ENCODE peak calls at places on chromosomes 11 and 22, in six cellular contexts. F, W, R, M, C and B are unnamed samples. For H3K4me1, the result is how much of the 10 kb centered on the place peaks cover.

GRCh38 chr22:40469181-40469580 is 98.8 kb downstream of the SGSM3 start:
- DNase-seq in R (no peak), F (no peak), W (no peak), C (no peak), M (no peak), B (no peak)

GRCh38 chr11:94132152-94132558 is 3.5 kb downstream of the PANX1 start:
- DNase-seq in F (peak), C (no peak), R (no peak), W (no peak), M (peak), B (peak)

GRCh38 chr22:46732513-46732912 is 5.5 kb downstream of the CERK start:
- DNase-seq in W (no peak), F (no peak), R (no peak), M (no peak), C (no peak), B (no peak)

GRCh38 chr22:21445437-21446127 is 21.6 kb upstream of the TMEM191C start:
- DNase-seq in M (no peak), C (peak), W (no peak), R (no peak), F (no peak), B (peak)

GRCh38 chr11:40513281-40513680 is 946.2 kb downstream of the LRRC4C start:
- DNase-seq in F (no peak), W (no peak), C (no peak), R (no peak), M (no peak), B (no peak)

GRCh38 chr11:99893803-99894202 is 793.3 kb upstream of the ARHGAP42 start:
- DNase-seq in C (no peak), W (no peak), F (no peak), M (no peak), R (no peak), B (no peak)

GRCh38 chr22:36369922-36370781 is 17.6 kb downstream of the MYH9 start:
- DNase-seq in F (peak), C (no peak), R (peak), M (peak), W (no peak), B (peak)

GRCh38 chr22:43303166-43303565 is 40.0 kb downstream of the SCUBE1 start:
- DNase-seq in R (no peak), W (no peak), M (no peak), F (no peak), C (peak), B (no peak)

GRCh38 chr22:41382098-41382578 is 396 bp downstream of the TEF start:
- DNase-seq in F (peak), W (peak), M (peak), C (peak), R (no peak), B (peak)

GRCh38 chr11:106482920-106483761 is 405.7 kb downstream of the AASDHPPT start:
- DNase-seq in F (no peak), R (no peak), W (no peak), M (peak), C (no peak), B (no peak)

GRCh38 chr11:5550440-5551095 is 2.2 kb upstream of the OR52H1 start:
- DNase-seq in C (no peak), W (no peak), F (no peak), M (no peak), R (no peak), B (no peak)

GRCh38 chr11:116879789-116880402 is 42.5 kb upstream of the APOA1 start:
- DNase-seq in M (peak), R (no peak), F (no peak), W (peak), C (no peak), B (no peak)

GRCh38 chr11:19083166-19083565 is 22.6 kb upstream of the MRGPRX2 start:
- DNase-seq in M (no peak), C (no peak), R (no peak), F (no peak), W (no peak), B (no peak)

GRCh38 chr11:121071456-121072236 is 29.4 kb upstream of the TECTA start:
- DNase-seq in M (no peak), F (no peak), W (no peak), C (no peak), R (no peak), B (no peak)

GRCh38 chr11:9755561-9755960 is 91.7 kb downstream of the SWAP70 start:
- DNase-seq in R (no peak), F (no peak), W (no peak), C (no peak), M (no peak), B (no peak)

GRCh38 chr11:7536102-7536501 is 22.3 kb downstream of the PPFIBP2 start:
- DNase-seq in C (no peak), R (no peak), W (no peak), M (peak), F (no peak), B (peak)

GRCh38 chr11:578276-579035 is 2.2 kb downstream of the PHRF1 start:
- DNase-seq in R (no peak), M (peak), F (no peak), W (no peak), C (no peak), B (no peak)

GRCh38 chr11:63534895-63535461 is 1.6 kb upstream of the PLAAT4 start:
- DNase-seq in W (no peak), R (no peak), M (no peak), C (no peak), F (no peak), B (no peak)

GRCh38 chr11:69138265-69138664 is 17.5 kb upstream of the SMIM38 start:
- DNase-seq in M (no peak), C (no peak), F (no peak), R (peak), W (no peak), B (no peak)

GRCh38 chr22:48717883-48718817 is 1109.5 kb downstream of the BRD1 start:
- DNase-seq in M (no peak), R (peak), F (no peak), C (no peak), W (no peak), B (peak)

GRCh38 chr11:13003726-13004493 is 5.2 kb upstream of the RASSF10 start:
- DNase-seq in R (no peak), M (no peak), C (no peak), F (no peak), W (no peak), B (no peak)

GRCh38 chr11:12841946-12842630 is 167.0 kb upstream of the RASSF10 start:
- DNase-seq in W (no peak), C (no peak), F (no peak), R (no peak), M (peak), B (no peak)

GRCh38 chr11:33291004-33291777 is 34.0 kb downstream of the HIPK3 start:
- DNase-seq in M (peak), W (no peak), R (no peak), F (peak), C (no peak), B (no peak)

GRCh38 chr11:23923357-23923756 is 573.5 kb upstream of the LUZP2 start:
- DNase-seq in C (no peak), F (no peak), R (no peak), M (no peak), W (no peak), B (no peak)

GRCh38 chr11:69078930-69079607 is 30.3 kb downstream of the TPCN2 start:
- DNase-seq in F (no peak), M (no peak), W (no peak), R (no peak), C (no peak), B (no peak)

GRCh38 chr11:120182790-120183491 is 27.9 kb upstream of the OAF start:
- DNase-seq in F (no peak), R (peak), M (peak), C (peak), W (no peak), B (peak)

GRCh38 chr11:118497831-118498230 is 29.4 kb upstream of the TTC36 start:
- DNase-seq in F (no peak), W (no peak), C (no peak), R (no peak), M (no peak), B (no peak)

GRCh38 chr11:116193321-116194114 is 579.3 kb downstream of the BUD13 start:
- DNase-seq in W (no peak), C (no peak), M (peak), F (no peak), R (no peak), B (peak)

GRCh38 chr11:128886401-128887119 is 4.6 kb upstream of the KCNJ5 start:
- DNase-seq in R (no peak), M (peak), C (no peak), W (no peak), F (no peak), B (no peak)

GRCh38 chr11:36196476-36197099 is 92.6 kb downstream of the COMMD9 start:
- DNase-seq in C (no peak), M (peak), W (no peak), F (no peak), R (no peak), B (no peak)

GRCh38 chr22:31495343-31495742 is 993 bp upstream of the SFI1 start:
- DNase-seq in F (no peak), W (no peak), C (no peak), M (no peak), R (no peak), B (no peak)

GRCh38 chr11:66317766-66318575 is 1.1 kb upstream of the CD248 start:
- DNase-seq in M (peak), W (peak), R (peak), F (peak), C (peak), B (peak)

GRCh38 chr11:723120-723883 is 17.3 kb downstream of the EPS8L2 start:
- DNase-seq in M (peak), F (no peak), R (no peak), C (no peak), W (peak), B (no peak)

GRCh38 chr22:45863981-45864751 is 112.8 kb downstream of the WNT7B start:
- DNase-seq in W (peak), F (peak), M (peak), C (peak), R (peak), B (peak)

GRCh38 chr11:33266418-33267215 is 9.4 kb downstream of the HIPK3 start:
- DNase-seq in M (peak), R (no peak), C (no peak), W (no peak), F (no peak), B (peak)

GRCh38 chr11:126993599-126993998 is 7.0 kb downstream of the KIRREL3 start:
- DNase-seq in W (no peak), F (no peak), C (no peak), M (no peak), R (no peak), B (no peak)

GRCh38 chr11:94309757-94310156 is 5.4 kb downstream of the IZUMO1R start:
- DNase-seq in M (no peak), R (no peak), W (no peak), C (no peak), F (no peak), B (no peak)

GRCh38 chr22:23094695-23095466 is 24.6 kb downstream of the GNAZ start:
- DNase-seq in W (no peak), C (no peak), M (no peak), R (no peak), F (no peak), B (no peak)

GRCh38 chr11:10413268-10413667 is 41.8 kb upstream of the AMPD3 start:
- DNase-seq in M (no peak), R (peak), W (peak), F (peak), C (no peak), B (no peak)

GRCh38 chr11:46064221-46064620 is 57.0 kb downstream of the PHF21A start:
- DNase-seq in R (no peak), F (no peak), W (no peak), M (no peak), C (no peak), B (no peak)

GRCh38 chr11:46063138-46063537 is 58.1 kb downstream of the PHF21A start:
- DNase-seq in C (no peak), M (no peak), R (no peak), W (no peak), F (no peak), B (no peak)

GRCh38 chr11:46069595-46069994 is 51.7 kb downstream of the PHF21A start:
- DNase-seq in W (no peak), R (no peak), F (no peak), M (no peak), C (no peak), B (no peak)

GRCh38 chr11:46065681-46066080 is 55.6 kb downstream of the PHF21A start:
- DNase-seq in W (no peak), M (no peak), R (no peak), C (no peak), F (no peak), B (no peak)

GRCh38 chr11:46066335-46066734 is 54.9 kb downstream of the PHF21A start:
- DNase-seq in F (no peak), C (no peak), W (no peak), M (no peak), R (no peak), B (no peak)
- H3K4me1 ChIP-seq in F (under half), C (under half), W (under half), M (under half), R (under half), B (under half)

GRCh38 chr11:73159981-73160777 is 18.1 kb upstream of the FCHSD2 start:
- DNase-seq in W (no peak), M (peak), R (peak), C (no peak), F (peak), B (no peak)
- H3K27ac ChIP-seq in W (no peak), M (peak), R (peak), C (no peak), F (no peak), B (no peak)

DNA sequence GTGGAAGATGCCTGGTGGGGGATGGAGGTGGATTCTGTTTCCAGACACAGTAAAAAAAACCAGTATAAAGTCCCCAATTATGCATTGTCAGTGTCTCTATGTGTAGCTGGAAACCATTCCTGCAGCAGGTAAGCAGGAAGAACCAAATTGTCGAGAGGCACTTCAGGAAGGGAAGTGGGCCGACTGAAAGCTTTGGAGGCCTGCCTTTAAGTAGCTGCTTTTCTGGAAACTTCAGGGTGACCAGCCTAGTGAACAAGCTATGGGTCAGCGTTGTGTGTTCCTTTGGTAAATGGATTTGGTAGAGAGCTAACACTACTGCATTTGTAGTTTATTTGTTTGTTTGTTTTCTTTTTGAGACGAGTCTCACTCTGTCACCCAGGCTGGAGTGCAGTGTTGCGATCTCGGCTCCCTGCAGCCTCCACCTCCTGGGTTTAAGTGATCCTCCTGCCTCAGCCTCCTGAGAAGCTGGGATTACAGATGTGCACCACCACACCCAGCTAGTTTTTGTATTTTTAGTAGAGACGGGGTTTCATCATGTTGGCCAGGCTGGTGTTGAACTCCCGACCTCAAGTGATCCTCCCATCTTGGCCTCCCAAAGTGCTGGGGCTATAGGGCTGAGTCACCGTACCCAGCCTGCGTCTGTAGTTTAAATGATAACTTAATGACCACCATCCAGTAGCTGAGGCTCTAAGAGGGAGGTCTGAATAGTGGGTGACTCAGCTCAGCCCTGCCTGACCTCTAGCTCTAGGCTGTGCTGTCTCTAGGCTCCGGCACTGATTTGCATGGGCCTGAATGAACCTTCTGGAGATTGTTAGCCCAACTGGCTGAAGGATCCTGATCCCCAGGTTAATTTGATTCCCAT is 12.8 kb downstream of the PTPRJ start:
- DNase-seq in W (no peak), R (peak), F (no peak), C (no peak), M (peak), B (no peak)
- H3K4me1 ChIP-seq in W (under half), R (half or more), F (under half), C (under half), M (under half), B (under half)

DNA sequence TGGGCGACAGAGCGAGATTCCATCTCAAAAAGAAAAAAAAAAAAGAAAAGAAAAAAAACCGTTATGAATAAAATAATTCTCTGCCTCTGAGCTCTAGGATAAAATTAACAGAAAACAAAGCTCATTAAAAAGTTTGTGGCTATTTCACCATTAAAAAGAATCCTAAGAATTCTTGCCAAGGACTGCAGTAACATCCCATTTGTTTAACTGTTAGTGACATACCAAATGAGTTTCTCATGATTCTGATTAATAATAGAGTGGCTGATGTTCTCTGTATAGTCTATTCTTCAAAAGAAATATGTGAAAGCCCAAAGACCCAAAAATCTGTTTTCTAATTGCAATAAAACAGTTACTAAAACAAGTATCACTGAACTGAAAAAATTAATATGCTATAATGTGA is 19.7 kb downstream of the CLNS1A start:
- DNase-seq in F (no peak), M (no peak), C (no peak), R (no peak), W (no peak), B (no peak)
- H3K27ac ChIP-seq in F (no peak), M (no peak), C (no peak), R (no peak), W (no peak), B (no peak)

GRCh38 chr22:29306830-29307657 is 594 bp downstream of the GAS2L1 start:
- DNase-seq in R (peak), W (no peak), F (peak), M (peak), C (peak), B (peak)
- H3K4me1 ChIP-seq in R (half or more), W (under half), F (under half), M (under half), C (under half), B (under half)

DNA sequence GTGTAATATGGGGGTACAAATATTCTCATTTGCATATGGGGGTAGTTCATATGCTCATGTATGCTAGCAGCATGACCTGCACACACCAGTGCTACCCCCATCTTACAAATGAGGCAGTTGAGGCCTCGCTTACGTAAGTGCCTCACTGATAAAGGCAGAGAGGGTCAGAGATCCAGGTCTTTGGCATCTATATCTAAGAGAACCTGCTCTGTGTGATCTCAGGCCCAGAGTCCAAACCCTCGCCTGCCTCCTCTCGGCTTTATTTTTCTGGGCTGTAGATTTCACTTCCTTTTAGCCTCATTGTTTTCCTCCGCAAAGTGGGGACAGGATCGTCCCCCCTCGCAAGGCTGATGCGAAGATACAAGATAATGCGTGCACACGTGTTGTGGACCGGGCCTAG is 325.2 kb downstream of the MN1 start:
- DNase-seq in W (no peak), F (no peak), C (no peak), R (no peak), M (no peak), B (no peak)
- H3K27ac ChIP-seq in W (no peak), F (no peak), C (no peak), R (no peak), M (peak), B (no peak)

GRCh38 chr22:37740455-37741311 is 43.8 kb downstream of the TRIOBP start:
- DNase-seq in F (no peak), W (peak), M (no peak), C (no peak), R (no peak), B (peak)

GRCh38 chr22:37742374-37743092 is 45.7 kb downstream of the TRIOBP start:
- DNase-seq in F (peak), C (no peak), M (peak), W (no peak), R (no peak), B (peak)

GRCh38 chr22:37739000-37739399 is 42.2 kb downstream of the TRIOBP start:
- DNase-seq in W (no peak), F (peak), R (no peak), C (peak), M (peak), B (peak)

GRCh38 chr22:37739611-37740049 is 42.8 kb downstream of the TRIOBP start:
- DNase-seq in R (peak), W (no peak), F (no peak), C (peak), M (no peak), B (peak)

DNA sequence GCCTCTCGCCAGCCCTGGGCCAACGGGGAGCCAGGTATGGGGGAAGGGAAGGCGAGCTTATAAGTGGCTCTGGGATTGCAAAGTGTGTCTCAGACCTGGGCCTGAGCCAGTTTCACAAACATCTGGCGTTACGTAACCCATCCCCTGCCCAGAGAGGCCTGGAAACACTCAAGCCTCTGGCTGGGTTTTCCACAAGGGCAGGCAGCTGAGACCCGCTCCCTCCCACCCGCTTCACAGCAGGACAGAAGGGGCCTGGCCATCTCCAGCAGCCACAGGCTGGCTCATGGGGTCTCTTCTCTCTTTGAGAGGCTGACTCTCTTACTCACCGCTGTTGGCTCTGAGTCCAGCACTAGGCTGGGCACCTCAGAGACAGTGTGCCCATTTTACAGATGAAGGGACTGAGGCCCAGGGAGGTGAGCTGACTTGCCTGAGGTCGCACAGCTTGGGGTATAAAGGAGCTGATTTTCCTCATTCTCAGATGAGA is 44.5 kb downstream of the TRIOBP start:
- DNase-seq in W (no peak), F (peak), M (peak), C (peak), R (no peak), B (peak)
- H3K4me1 ChIP-seq in W (under half), F (under half), M (under half), C (under half), R (half or more), B (under half)